ENCODE peak calls at places on chromosome 11, in five cellular contexts. O, E, T, F and I are unnamed samples.

GRCh38 chr11:84825140-84825539 is 802.0 kb downstream of the DLG2 start:
- DNase-seq in O (no peak), E (no peak), T (no peak), F (no peak), I (no peak)

GRCh38 chr11:109138200-109138599 is 283.8 kb upstream of the C11orf87 start:
- DNase-seq in O (no peak), E (no peak), T (no peak), F (peak), I (no peak)

GRCh38 chr11:114291381-114291780 is 4.8 kb upstream of the NNMT start:
- DNase-seq in O (no peak), E (no peak), T (no peak), F (peak), I (no peak)

GRCh38 chr11:704799-705645 is 1.0 kb upstream of the EPS8L2 start:
- DNase-seq in O (no peak), E (no peak), T (no peak), F (no peak), I (no peak)

GRCh38 chr11:96314326-96315050 is 28.5 kb downstream of the MAML2 start:
- DNase-seq in O (no peak), E (no peak), T (no peak), F (peak), I (peak)

GRCh38 chr11:27217948-27218410 is 145.0 kb downstream of the CCDC34 start:
- DNase-seq in O (no peak), E (no peak), T (no peak), F (peak), I (no peak)

GRCh38 chr11:4979021-4979420 is 15.6 kb upstream of the OR51L1 start:
- DNase-seq in O (no peak), E (no peak), T (no peak), F (no peak), I (no peak)

GRCh38 chr11:71461696-71462095 is 8.7 kb downstream of the NADSYN1 start:
- DNase-seq in O (no peak), E (no peak), T (no peak), F (no peak), I (no peak)

GRCh38 chr11:118917488-118918127 is 8.1 kb downstream of the BCL9L start:
- DNase-seq in O (no peak), E (no peak), T (no peak), F (peak), I (no peak)

GRCh38 chr11:17570034-17570433 is 23.0 kb downstream of the OTOG start:
- DNase-seq in O (no peak), E (no peak), T (no peak), F (no peak), I (no peak)

GRCh38 chr11:104704888-104705287 is 193.4 kb downstream of the CASP12 start:
- DNase-seq in O (no peak), E (no peak), T (no peak), F (no peak), I (no peak)

GRCh38 chr11:99739464-99740089 is 718.8 kb downstream of the CNTN5 start:
- DNase-seq in O (no peak), E (peak), T (peak), F (peak), I (no peak)

GRCh38 chr11:88231894-88232482 is 56.7 kb upstream of the RAB38 start:
- DNase-seq in O (peak), E (peak), T (peak), F (peak), I (no peak)

GRCh38 chr11:28529046-28529445 is 420.9 kb downstream of the METTL15 start:
- DNase-seq in O (no peak), E (no peak), T (no peak), F (peak), I (no peak)